ENCODE peak calls at places on chromosomes 5 and 9, in seven cellular contexts. V, R, Q, W, X, K and O are unnamed samples.

GRCh38 chr5:10552183-10553143 is 11.4 kb upstream of the ANKRD33B start:
- DNase-seq in V (no peak), X (peak), W (peak), R (no peak), Q (no peak), K (no peak), O (no peak)

GRCh38 chr9:76619645-76620044 is 144.6 kb upstream of the PCA3 start:
- DNase-seq in V (no peak), X (no peak), K (no peak), Q (no peak), W (no peak), R (no peak), O (no peak)

GRCh38 chr5:80078921-80079320 is 43.8 kb downstream of the THBS4 start:
- DNase-seq in Q (no peak), W (no peak), R (no peak), V (no peak), K (no peak), X (no peak), O (no peak)

GRCh38 chr5:14728109-14728938 is 63.8 kb downstream of the OTULIN start:
- DNase-seq in Q (no peak), R (no peak), K (no peak), W (no peak), V (no peak), X (no peak), O (no peak)

GRCh38 chr5:91272858-91273257 is 110.3 kb downstream of the ARRDC3 start:
- DNase-seq in Q (no peak), X (peak), W (no peak), V (no peak), R (no peak), K (no peak), O (no peak)

GRCh38 chr5:134503088-134503936 is 22.2 kb upstream of the JADE2 start:
- DNase-seq in R (no peak), Q (peak), W (peak), X (peak), V (peak), K (peak), O (no peak)

GRCh38 chr5:3875144-3875543 is 279.5 kb downstream of the IRX1 start:
- DNase-seq in Q (no peak), X (no peak), W (no peak), R (no peak), K (no peak), V (no peak), O (no peak)

GRCh38 chr5:82298668-82299067 is 20.5 kb upstream of the RPS23 start:
- DNase-seq in Q (no peak), R (no peak), W (no peak), K (no peak), X (no peak), V (no peak), O (no peak)

GRCh38 chr9:86022687-86023266 is 76.6 kb downstream of the GOLM1 start:
- DNase-seq in K (no peak), V (no peak), X (no peak), Q (no peak), W (no peak), R (no peak), O (no peak)

GRCh38 chr5:61245486-61245885 is 83.2 kb upstream of the SMIM15 start:
- DNase-seq in K (no peak), W (no peak), R (no peak), Q (no peak), V (no peak), X (peak), O (no peak)

GRCh38 chr5:23820764-23821471 is 313.5 kb downstream of the PRDM9 start:
- DNase-seq in V (no peak), K (no peak), R (peak), X (peak), W (no peak), Q (no peak), O (no peak)

GRCh38 chr5:80504833-80505232 is 16.9 kb downstream of the FAM151B start:
- DNase-seq in W (no peak), K (no peak), X (no peak), Q (no peak), V (no peak), R (no peak), O (no peak)

GRCh38 chr5:65730910-65731309 is 8.9 kb downstream of the NLN start:
- DNase-seq in K (no peak), V (no peak), R (no peak), X (peak), Q (no peak), W (no peak), O (no peak)

GRCh38 chr5:2284678-2285077 is 402.0 kb upstream of the IRX4 start:
- DNase-seq in X (no peak), K (no peak), R (no peak), W (no peak), V (no peak), Q (no peak), O (no peak)

GRCh38 chr9:112747094-112747493 is 3.5 kb upstream of the SNX30 start:
- DNase-seq in X (no peak), W (no peak), V (no peak), Q (no peak), R (no peak), K (no peak), O (no peak)

GRCh38 chr5:172439785-172440480 is 14.4 kb downstream of the SH3PXD2B start:
- DNase-seq in W (peak), Q (no peak), K (no peak), V (peak), R (no peak), X (no peak), O (no peak)

GRCh38 chr9:101449071-101449721 is 13.6 kb upstream of the ALDOB start:
- DNase-seq in W (peak), X (peak), V (peak), Q (peak), R (peak), K (peak), O (peak)

GRCh38 chr5:78552729-78553341 is 95.7 kb downstream of the LHFPL2 start:
- DNase-seq in K (no peak), Q (no peak), V (no peak), X (no peak), R (no peak), W (no peak), O (no peak)

GRCh38 chr9:112074250-112075008 is 100.7 kb downstream of the SUSD1 start:
- DNase-seq in K (no peak), V (peak), Q (peak), R (peak), W (no peak), X (peak), O (peak)

GRCh38 chr9:115531410-115532130 is 413.6 kb upstream of the TNC start:
- DNase-seq in Q (no peak), W (no peak), V (no peak), K (no peak), R (no peak), X (peak), O (no peak)

GRCh38 chr9:99977042-99977792 is 70.8 kb downstream of the STX17 start:
- DNase-seq in K (no peak), W (no peak), V (no peak), R (no peak), X (no peak), Q (no peak), O (no peak)

GRCh38 chr5:150144876-150145275 is 10.8 kb downstream of the PDGFRB start:
- DNase-seq in K (no peak), V (no peak), X (no peak), W (no peak), Q (no peak), R (no peak), O (no peak)

GRCh38 chr5:1205255-1206180 is 4.1 kb downstream of the SLC6A19 start:
- DNase-seq in W (no peak), K (no peak), R (no peak), Q (no peak), V (no peak), X (no peak), O (no peak)

DNA sequence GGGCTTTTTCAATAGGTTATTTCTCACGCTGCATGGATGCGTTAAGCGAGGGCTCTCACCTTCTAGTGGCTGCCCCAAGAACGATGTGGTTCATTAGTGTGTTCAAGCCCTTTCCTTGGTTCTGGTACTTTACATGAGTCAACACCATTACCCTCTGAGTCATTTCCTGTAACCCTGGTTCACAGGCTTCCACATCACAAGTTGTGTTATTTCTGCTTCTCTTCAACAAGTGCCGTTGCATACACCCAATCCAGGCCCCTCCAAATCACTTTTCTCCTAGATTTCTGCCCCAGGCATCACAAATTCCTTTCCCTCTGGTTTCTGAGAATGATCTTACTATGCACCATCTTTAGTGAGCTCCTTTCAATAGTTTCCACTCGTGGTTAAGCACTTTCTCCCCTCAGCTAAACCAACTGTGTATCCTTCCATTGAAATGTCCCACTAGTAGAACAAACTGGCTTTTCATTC is 69.5 kb upstream of the RAD23B start:
- DNase-seq in X (peak), V (no peak), W (no peak), Q (no peak), K (no peak), R (no peak), O (no peak)
- H3K27ac ChIP-seq in X (peak), V (no peak), W (no peak), Q (no peak), K (peak), R (no peak), O (no peak)

DNA sequence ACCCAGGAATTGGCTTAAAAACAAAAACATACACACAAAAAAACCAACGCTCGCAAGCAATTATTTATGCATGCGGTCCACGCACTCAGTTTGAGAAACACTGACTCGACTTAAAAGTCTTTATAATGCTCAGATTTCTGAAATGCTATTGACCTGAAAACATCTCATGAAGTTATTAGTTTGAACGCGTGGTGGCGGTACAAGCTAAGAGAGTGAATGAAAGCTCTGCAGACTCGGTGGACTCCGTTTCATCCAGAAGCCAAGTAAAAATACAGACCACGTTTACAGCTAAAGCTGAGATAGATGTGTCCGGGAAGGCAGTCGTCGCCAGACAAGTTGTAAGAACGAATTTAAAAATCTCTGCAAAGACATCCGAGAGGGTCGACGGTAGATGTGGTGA is at the start of gene PCDHB6:
- DNase-seq in Q (no peak), W (no peak), K (no peak), V (no peak), X (no peak), R (no peak), O (no peak)
- H3K4me3 ChIP-seq in Q (no peak), W (peak), K (no peak), V (peak), X (peak), R (no peak), O (peak)

GRCh38 chr9:13942695-13943094 is 371.2 kb downstream of the NFIB start:
- DNase-seq in V (no peak), W (no peak), K (no peak), Q (peak), X (peak), R (no peak), O (no peak)
- H3K27ac ChIP-seq in V (no peak), W (no peak), K (no peak), Q (peak), X (no peak), R (no peak), O (no peak)

GRCh38 chr5:43482490-43483064 is 1.1 kb downstream of the TMEM267 start:
- DNase-seq in V (no peak), X (peak), Q (no peak), R (no peak), K (no peak), W (no peak), O (no peak)
- H3K4me3 ChIP-seq in V (peak), X (peak), Q (peak), R (peak), K (peak), W (peak), O (peak)

GRCh38 chr5:72281430-72281763 is 38.6 kb downstream of the MRPS27 start:
- DNase-seq in Q (no peak), R (no peak), V (no peak), X (no peak), W (no peak), K (no peak), O (no peak)

GRCh38 chr5:72283358-72283757 is 36.7 kb downstream of the MRPS27 start:
- DNase-seq in X (peak), Q (peak), W (no peak), K (no peak), R (no peak), V (no peak), O (no peak)

GRCh38 chr5:72281764-72282499 is 38.1 kb downstream of the MRPS27 start:
- DNase-seq in V (no peak), K (no peak), W (no peak), Q (peak), X (peak), R (no peak), O (no peak)

GRCh38 chr5:72284674-72285424 is 35.2 kb downstream of the MRPS27 start:
- DNase-seq in W (no peak), X (no peak), Q (no peak), K (no peak), R (no peak), V (no peak), O (no peak)

GRCh38 chr5:72282878-72283277 is 37.2 kb downstream of the MRPS27 start:
- DNase-seq in W (no peak), V (no peak), K (no peak), X (peak), Q (peak), R (no peak), O (no peak)
- H3K27ac ChIP-seq in W (no peak), V (peak), K (peak), X (peak), Q (peak), R (no peak), O (peak)

GRCh38 chr5:169637085-169637855 is at the start of gene DOCK2:
- DNase-seq in K (peak), Q (no peak), R (no peak), X (no peak), W (peak), V (peak), O (no peak)
- H3K4me3 ChIP-seq in K (peak), Q (no peak), R (no peak), X (peak), W (peak), V (peak), O (peak)

DNA sequence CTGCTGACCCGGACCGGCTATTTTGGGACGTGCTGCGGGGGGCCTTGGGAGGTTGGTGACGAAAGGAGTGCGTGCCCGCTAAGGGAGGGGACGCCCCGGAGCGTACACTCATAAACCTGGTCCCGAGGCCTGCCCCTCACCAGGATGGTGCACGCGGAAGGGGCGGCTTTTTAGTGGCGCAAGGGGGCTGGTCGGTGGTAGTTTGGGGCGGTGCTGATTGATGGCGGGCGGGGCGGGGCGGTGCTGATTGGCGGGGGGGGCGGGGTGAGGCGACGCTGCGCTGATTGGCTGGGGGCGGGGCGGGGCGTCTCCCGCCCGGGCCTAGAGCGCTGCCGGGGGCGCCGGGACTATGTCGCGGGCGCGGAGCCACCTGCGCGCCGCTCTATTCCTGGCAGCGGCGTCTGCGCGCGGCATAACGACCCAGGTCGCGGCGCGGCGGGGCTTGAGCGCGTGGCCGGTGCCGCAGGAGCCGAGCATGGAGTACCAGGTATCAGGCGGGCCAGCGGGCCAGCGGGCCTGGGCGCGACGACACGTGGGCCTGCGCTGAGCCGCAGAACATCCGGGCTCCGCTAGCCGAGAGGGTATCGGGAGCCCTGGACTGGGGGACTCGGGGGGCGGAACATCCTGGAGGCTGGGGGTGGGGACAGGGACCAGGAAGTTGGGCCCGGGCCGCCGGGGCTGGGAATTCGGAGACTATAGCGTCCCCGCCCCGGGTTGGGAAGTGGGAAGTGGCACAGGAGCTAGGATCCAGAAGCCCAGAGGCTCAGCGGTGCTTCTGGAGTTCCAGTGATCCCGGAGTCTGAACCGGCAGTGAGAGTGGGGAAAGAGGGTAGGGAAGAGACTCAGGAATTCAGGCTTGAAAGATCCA is at the start of gene FPGS:
- DNase-seq in K (peak), Q (peak), R (peak), X (peak), V (peak), W (peak), O (peak)
- H3K27ac ChIP-seq in K (peak), Q (peak), R (peak), X (peak), V (peak), W (peak), O (peak)